ENCODE peak calls at places on chromosomes 16 and 17, in seven cellular contexts. One of them, this sample, is unnamed.

GRCh38 chr17:37520174-37520573 is 30.5 kb downstream of the DUSP14 start:
- ATAC-seq in left lung: no peak
- ATAC-seq in gastroesophageal sphincter: no peak
- ATAC-seq in lower lobe of right lung: no peak
- ATAC-seq in activated naive CD8-positive, alpha-beta T cell treated with anti-CD3 and anti-CD28 coated beads, Interleukin-2, amount 10 ng/mL, durations not matched to agents 7 days and 5 days: no peak
- ATAC-seq in activated CD8-positive, alpha-beta T cell treated with anti-CD3 and anti-CD28 coated beads, Interleukin-2, amount 10 ng/mL, durations not matched to agents 7 days and 5 days: no peak
- ATAC-seq in stimulated activated naive CD8-positive, alpha-beta T cell treated with anti-CD3 and anti-CD28 coated beads, Interleukin-15, amount 100 ng/mL, for 72 hours: no peak
- ATAC-seq in this sample: no peak

GRCh38 chr17:18955009-18955408 is 3.0 kb downstream of the SLC5A10 start:
- ATAC-seq in left lung: no peak
- ATAC-seq in gastroesophageal sphincter: no peak
- ATAC-seq in lower lobe of right lung: no peak
- ATAC-seq in activated naive CD8-positive, alpha-beta T cell treated with anti-CD3 and anti-CD28 coated beads, Interleukin-2, amount 10 ng/mL, durations not matched to agents 7 days and 5 days: peak
- ATAC-seq in activated CD8-positive, alpha-beta T cell treated with anti-CD3 and anti-CD28 coated beads, Interleukin-2, amount 10 ng/mL, durations not matched to agents 7 days and 5 days: no peak
- ATAC-seq in stimulated activated naive CD8-positive, alpha-beta T cell treated with anti-CD3 and anti-CD28 coated beads, Interleukin-15, amount 100 ng/mL, for 72 hours: no peak
- ATAC-seq in this sample: no peak

GRCh38 chr17:10622610-10623485 is 34.3 kb downstream of the MYH3 start:
- ATAC-seq in left lung: no peak
- ATAC-seq in gastroesophageal sphincter: no peak
- ATAC-seq in lower lobe of right lung: no peak
- ATAC-seq in activated naive CD8-positive, alpha-beta T cell treated with anti-CD3 and anti-CD28 coated beads, Interleukin-2, amount 10 ng/mL, durations not matched to agents 7 days and 5 days: no peak
- ATAC-seq in activated CD8-positive, alpha-beta T cell treated with anti-CD3 and anti-CD28 coated beads, Interleukin-2, amount 10 ng/mL, durations not matched to agents 7 days and 5 days: no peak
- ATAC-seq in stimulated activated naive CD8-positive, alpha-beta T cell treated with anti-CD3 and anti-CD28 coated beads, Interleukin-15, amount 100 ng/mL, for 72 hours: no peak
- ATAC-seq in this sample: no peak

GRCh38 chr16:69346683-69347082 is 4.9 kb downstream of the TMED6 start:
- ATAC-seq in left lung: no peak
- ATAC-seq in gastroesophageal sphincter: no peak
- ATAC-seq in lower lobe of right lung: no peak
- ATAC-seq in activated naive CD8-positive, alpha-beta T cell treated with anti-CD3 and anti-CD28 coated beads, Interleukin-2, amount 10 ng/mL, durations not matched to agents 7 days and 5 days: no peak
- ATAC-seq in activated CD8-positive, alpha-beta T cell treated with anti-CD3 and anti-CD28 coated beads, Interleukin-2, amount 10 ng/mL, durations not matched to agents 7 days and 5 days: no peak
- ATAC-seq in stimulated activated naive CD8-positive, alpha-beta T cell treated with anti-CD3 and anti-CD28 coated beads, Interleukin-15, amount 100 ng/mL, for 72 hours: no peak
- ATAC-seq in this sample: no peak

GRCh38 chr17:73430848-73431247 is 119.0 kb upstream of the CDC42EP4 start:
- ATAC-seq in left lung: peak
- ATAC-seq in gastroesophageal sphincter: no peak
- ATAC-seq in lower lobe of right lung: peak
- ATAC-seq in activated naive CD8-positive, alpha-beta T cell treated with anti-CD3 and anti-CD28 coated beads, Interleukin-2, amount 10 ng/mL, durations not matched to agents 7 days and 5 days: peak
- ATAC-seq in activated CD8-positive, alpha-beta T cell treated with anti-CD3 and anti-CD28 coated beads, Interleukin-2, amount 10 ng/mL, durations not matched to agents 7 days and 5 days: peak
- ATAC-seq in stimulated activated naive CD8-positive, alpha-beta T cell treated with anti-CD3 and anti-CD28 coated beads, Interleukin-15, amount 100 ng/mL, for 72 hours: no peak
- ATAC-seq in this sample: no peak

GRCh38 chr17:68782829-68783228 is 172.4 kb downstream of the ABCA8 start:
- ATAC-seq in left lung: no peak
- ATAC-seq in gastroesophageal sphincter: peak
- ATAC-seq in lower lobe of right lung: peak
- ATAC-seq in activated naive CD8-positive, alpha-beta T cell treated with anti-CD3 and anti-CD28 coated beads, Interleukin-2, amount 10 ng/mL, durations not matched to agents 7 days and 5 days: no peak
- ATAC-seq in activated CD8-positive, alpha-beta T cell treated with anti-CD3 and anti-CD28 coated beads, Interleukin-2, amount 10 ng/mL, durations not matched to agents 7 days and 5 days: no peak
- ATAC-seq in stimulated activated naive CD8-positive, alpha-beta T cell treated with anti-CD3 and anti-CD28 coated beads, Interleukin-15, amount 100 ng/mL, for 72 hours: no peak
- ATAC-seq in this sample: no peak

GRCh38 chr17:35235917-35236316 is 7.0 kb upstream of the SLFN5 start:
- ATAC-seq in left lung: no peak
- ATAC-seq in gastroesophageal sphincter: no peak
- ATAC-seq in lower lobe of right lung: no peak
- ATAC-seq in activated naive CD8-positive, alpha-beta T cell treated with anti-CD3 and anti-CD28 coated beads, Interleukin-2, amount 10 ng/mL, durations not matched to agents 7 days and 5 days: peak
- ATAC-seq in activated CD8-positive, alpha-beta T cell treated with anti-CD3 and anti-CD28 coated beads, Interleukin-2, amount 10 ng/mL, durations not matched to agents 7 days and 5 days: peak
- ATAC-seq in stimulated activated naive CD8-positive, alpha-beta T cell treated with anti-CD3 and anti-CD28 coated beads, Interleukin-15, amount 100 ng/mL, for 72 hours: peak
- ATAC-seq in this sample: no peak

GRCh38 chr17:63399856-63400255 is 46.2 kb downstream of the CYB561 start:
- ATAC-seq in left lung: peak
- ATAC-seq in gastroesophageal sphincter: peak
- ATAC-seq in lower lobe of right lung: peak
- ATAC-seq in activated naive CD8-positive, alpha-beta T cell treated with anti-CD3 and anti-CD28 coated beads, Interleukin-2, amount 10 ng/mL, durations not matched to agents 7 days and 5 days: no peak
- ATAC-seq in activated CD8-positive, alpha-beta T cell treated with anti-CD3 and anti-CD28 coated beads, Interleukin-2, amount 10 ng/mL, durations not matched to agents 7 days and 5 days: no peak
- ATAC-seq in stimulated activated naive CD8-positive, alpha-beta T cell treated with anti-CD3 and anti-CD28 coated beads, Interleukin-15, amount 100 ng/mL, for 72 hours: no peak
- ATAC-seq in this sample: peak

GRCh38 chr17:43873091-43873490 is 26.1 kb downstream of the CD300LG start:
- ATAC-seq in left lung: no peak
- ATAC-seq in gastroesophageal sphincter: no peak
- ATAC-seq in lower lobe of right lung: no peak
- ATAC-seq in activated naive CD8-positive, alpha-beta T cell treated with anti-CD3 and anti-CD28 coated beads, Interleukin-2, amount 10 ng/mL, durations not matched to agents 7 days and 5 days: no peak
- ATAC-seq in activated CD8-positive, alpha-beta T cell treated with anti-CD3 and anti-CD28 coated beads, Interleukin-2, amount 10 ng/mL, durations not matched to agents 7 days and 5 days: no peak
- ATAC-seq in stimulated activated naive CD8-positive, alpha-beta T cell treated with anti-CD3 and anti-CD28 coated beads, Interleukin-15, amount 100 ng/mL, for 72 hours: no peak
- ATAC-seq in this sample: no peak

GRCh38 chr17:64591944-64592343 is 70.2 kb downstream of the SMURF2 start:
- ATAC-seq in left lung: no peak
- ATAC-seq in gastroesophageal sphincter: no peak
- ATAC-seq in lower lobe of right lung: no peak
- ATAC-seq in activated naive CD8-positive, alpha-beta T cell treated with anti-CD3 and anti-CD28 coated beads, Interleukin-2, amount 10 ng/mL, durations not matched to agents 7 days and 5 days: no peak
- ATAC-seq in activated CD8-positive, alpha-beta T cell treated with anti-CD3 and anti-CD28 coated beads, Interleukin-2, amount 10 ng/mL, durations not matched to agents 7 days and 5 days: no peak
- ATAC-seq in stimulated activated naive CD8-positive, alpha-beta T cell treated with anti-CD3 and anti-CD28 coated beads, Interleukin-15, amount 100 ng/mL, for 72 hours: no peak
- ATAC-seq in this sample: peak

GRCh38 chr16:49441366-49441780 is 67.8 kb downstream of the C16orf78 start:
- ATAC-seq in left lung: peak
- ATAC-seq in gastroesophageal sphincter: peak
- ATAC-seq in lower lobe of right lung: peak
- ATAC-seq in activated naive CD8-positive, alpha-beta T cell treated with anti-CD3 and anti-CD28 coated beads, Interleukin-2, amount 10 ng/mL, durations not matched to agents 7 days and 5 days: peak
- ATAC-seq in activated CD8-positive, alpha-beta T cell treated with anti-CD3 and anti-CD28 coated beads, Interleukin-2, amount 10 ng/mL, durations not matched to agents 7 days and 5 days: peak
- ATAC-seq in stimulated activated naive CD8-positive, alpha-beta T cell treated with anti-CD3 and anti-CD28 coated beads, Interleukin-15, amount 100 ng/mL, for 72 hours: peak
- ATAC-seq in this sample: no peak

GRCh38 chr16:4787627-4788482 is at the start of gene SEPTIN12:
- ATAC-seq in left lung: no peak
- ATAC-seq in gastroesophageal sphincter: no peak
- ATAC-seq in lower lobe of right lung: peak
- ATAC-seq in activated naive CD8-positive, alpha-beta T cell treated with anti-CD3 and anti-CD28 coated beads, Interleukin-2, amount 10 ng/mL, durations not matched to agents 7 days and 5 days: no peak
- ATAC-seq in activated CD8-positive, alpha-beta T cell treated with anti-CD3 and anti-CD28 coated beads, Interleukin-2, amount 10 ng/mL, durations not matched to agents 7 days and 5 days: no peak
- ATAC-seq in stimulated activated naive CD8-positive, alpha-beta T cell treated with anti-CD3 and anti-CD28 coated beads, Interleukin-15, amount 100 ng/mL, for 72 hours: peak
- ATAC-seq in this sample: no peak

GRCh38 chr16:50193594-50193993 is 40.5 kb downstream of the TENT4B start:
- ATAC-seq in left lung: peak
- ATAC-seq in gastroesophageal sphincter: no peak
- ATAC-seq in lower lobe of right lung: peak
- ATAC-seq in activated naive CD8-positive, alpha-beta T cell treated with anti-CD3 and anti-CD28 coated beads, Interleukin-2, amount 10 ng/mL, durations not matched to agents 7 days and 5 days: no peak
- ATAC-seq in activated CD8-positive, alpha-beta T cell treated with anti-CD3 and anti-CD28 coated beads, Interleukin-2, amount 10 ng/mL, durations not matched to agents 7 days and 5 days: no peak
- ATAC-seq in stimulated activated naive CD8-positive, alpha-beta T cell treated with anti-CD3 and anti-CD28 coated beads, Interleukin-15, amount 100 ng/mL, for 72 hours: no peak
- ATAC-seq in this sample: no peak

GRCh38 chr16:86771506-86772230 is 193.3 kb downstream of the FOXL1 start:
- ATAC-seq in left lung: no peak
- ATAC-seq in gastroesophageal sphincter: no peak
- ATAC-seq in lower lobe of right lung: no peak
- ATAC-seq in activated naive CD8-positive, alpha-beta T cell treated with anti-CD3 and anti-CD28 coated beads, Interleukin-2, amount 10 ng/mL, durations not matched to agents 7 days and 5 days: no peak
- ATAC-seq in activated CD8-positive, alpha-beta T cell treated with anti-CD3 and anti-CD28 coated beads, Interleukin-2, amount 10 ng/mL, durations not matched to agents 7 days and 5 days: no peak
- ATAC-seq in stimulated activated naive CD8-positive, alpha-beta T cell treated with anti-CD3 and anti-CD28 coated beads, Interleukin-15, amount 100 ng/mL, for 72 hours: no peak
- ATAC-seq in this sample: no peak

GRCh38 chr16:50301626-50302471 is 35.5 kb downstream of the ADCY7 start:
- ATAC-seq in left lung: peak
- ATAC-seq in gastroesophageal sphincter: peak
- ATAC-seq in lower lobe of right lung: peak
- ATAC-seq in activated naive CD8-positive, alpha-beta T cell treated with anti-CD3 and anti-CD28 coated beads, Interleukin-2, amount 10 ng/mL, durations not matched to agents 7 days and 5 days: no peak
- ATAC-seq in activated CD8-positive, alpha-beta T cell treated with anti-CD3 and anti-CD28 coated beads, Interleukin-2, amount 10 ng/mL, durations not matched to agents 7 days and 5 days: no peak
- ATAC-seq in stimulated activated naive CD8-positive, alpha-beta T cell treated with anti-CD3 and anti-CD28 coated beads, Interleukin-15, amount 100 ng/mL, for 72 hours: peak
- ATAC-seq in this sample: peak

GRCh38 chr16:77850637-77851330 is 62.4 kb downstream of the VAT1L start:
- ATAC-seq in left lung: no peak
- ATAC-seq in gastroesophageal sphincter: no peak
- ATAC-seq in lower lobe of right lung: no peak
- ATAC-seq in activated naive CD8-positive, alpha-beta T cell treated with anti-CD3 and anti-CD28 coated beads, Interleukin-2, amount 10 ng/mL, durations not matched to agents 7 days and 5 days: no peak
- ATAC-seq in activated CD8-positive, alpha-beta T cell treated with anti-CD3 and anti-CD28 coated beads, Interleukin-2, amount 10 ng/mL, durations not matched to agents 7 days and 5 days: no peak
- ATAC-seq in stimulated activated naive CD8-positive, alpha-beta T cell treated with anti-CD3 and anti-CD28 coated beads, Interleukin-15, amount 100 ng/mL, for 72 hours: no peak
- ATAC-seq in this sample: peak

GRCh38 chr17:4562000-4562969 is 1.9 kb upstream of the GGT6 start:
- ATAC-seq in left lung: no peak
- ATAC-seq in gastroesophageal sphincter: no peak
- ATAC-seq in lower lobe of right lung: no peak
- ATAC-seq in activated naive CD8-positive, alpha-beta T cell treated with anti-CD3 and anti-CD28 coated beads, Interleukin-2, amount 10 ng/mL, durations not matched to agents 7 days and 5 days: peak
- ATAC-seq in activated CD8-positive, alpha-beta T cell treated with anti-CD3 and anti-CD28 coated beads, Interleukin-2, amount 10 ng/mL, durations not matched to agents 7 days and 5 days: peak
- ATAC-seq in stimulated activated naive CD8-positive, alpha-beta T cell treated with anti-CD3 and anti-CD28 coated beads, Interleukin-15, amount 100 ng/mL, for 72 hours: peak
- ATAC-seq in this sample: no peak

GRCh38 chr17:82917656-82918345 is 78.0 kb upstream of the ZNF750 start:
- ATAC-seq in left lung: peak
- ATAC-seq in gastroesophageal sphincter: no peak
- ATAC-seq in lower lobe of right lung: no peak
- ATAC-seq in activated naive CD8-positive, alpha-beta T cell treated with anti-CD3 and anti-CD28 coated beads, Interleukin-2, amount 10 ng/mL, durations not matched to agents 7 days and 5 days: peak
- ATAC-seq in activated CD8-positive, alpha-beta T cell treated with anti-CD3 and anti-CD28 coated beads, Interleukin-2, amount 10 ng/mL, durations not matched to agents 7 days and 5 days: peak
- ATAC-seq in stimulated activated naive CD8-positive, alpha-beta T cell treated with anti-CD3 and anti-CD28 coated beads, Interleukin-15, amount 100 ng/mL, for 72 hours: peak
- ATAC-seq in this sample: peak

GRCh38 chr17:65418622-65419021 is 142.8 kb downstream of the AXIN2 start:
- ATAC-seq in left lung: peak
- ATAC-seq in gastroesophageal sphincter: no peak
- ATAC-seq in lower lobe of right lung: no peak
- ATAC-seq in activated naive CD8-positive, alpha-beta T cell treated with anti-CD3 and anti-CD28 coated beads, Interleukin-2, amount 10 ng/mL, durations not matched to agents 7 days and 5 days: no peak
- ATAC-seq in activated CD8-positive, alpha-beta T cell treated with anti-CD3 and anti-CD28 coated beads, Interleukin-2, amount 10 ng/mL, durations not matched to agents 7 days and 5 days: no peak
- ATAC-seq in stimulated activated naive CD8-positive, alpha-beta T cell treated with anti-CD3 and anti-CD28 coated beads, Interleukin-15, amount 100 ng/mL, for 72 hours: no peak
- ATAC-seq in this sample: peak

GRCh38 chr17:59139939-59140338 is 15.0 kb downstream of the SKA2 start:
- ATAC-seq in left lung: no peak
- ATAC-seq in gastroesophageal sphincter: no peak
- ATAC-seq in lower lobe of right lung: no peak
- ATAC-seq in activated naive CD8-positive, alpha-beta T cell treated with anti-CD3 and anti-CD28 coated beads, Interleukin-2, amount 10 ng/mL, durations not matched to agents 7 days and 5 days: no peak
- ATAC-seq in activated CD8-positive, alpha-beta T cell treated with anti-CD3 and anti-CD28 coated beads, Interleukin-2, amount 10 ng/mL, durations not matched to agents 7 days and 5 days: no peak
- ATAC-seq in stimulated activated naive CD8-positive, alpha-beta T cell treated with anti-CD3 and anti-CD28 coated beads, Interleukin-15, amount 100 ng/mL, for 72 hours: no peak
- ATAC-seq in this sample: no peak

GRCh38 chr17:75088902-75089417 is 1.2 kb downstream of the SLC16A5 start:
- ATAC-seq in left lung: peak
- ATAC-seq in gastroesophageal sphincter: no peak
- ATAC-seq in lower lobe of right lung: peak
- ATAC-seq in activated naive CD8-positive, alpha-beta T cell treated with anti-CD3 and anti-CD28 coated beads, Interleukin-2, amount 10 ng/mL, durations not matched to agents 7 days and 5 days: no peak
- ATAC-seq in activated CD8-positive, alpha-beta T cell treated with anti-CD3 and anti-CD28 coated beads, Interleukin-2, amount 10 ng/mL, durations not matched to agents 7 days and 5 days: no peak
- ATAC-seq in stimulated activated naive CD8-positive, alpha-beta T cell treated with anti-CD3 and anti-CD28 coated beads, Interleukin-15, amount 100 ng/mL, for 72 hours: no peak
- ATAC-seq in this sample: peak

GRCh38 chr17:7523033-7523432 is 25.8 kb upstream of the TNFSF12 start:
- ATAC-seq in left lung: peak
- ATAC-seq in gastroesophageal sphincter: no peak
- ATAC-seq in lower lobe of right lung: peak
- ATAC-seq in activated naive CD8-positive, alpha-beta T cell treated with anti-CD3 and anti-CD28 coated beads, Interleukin-2, amount 10 ng/mL, durations not matched to agents 7 days and 5 days: peak
- ATAC-seq in activated CD8-positive, alpha-beta T cell treated with anti-CD3 and anti-CD28 coated beads, Interleukin-2, amount 10 ng/mL, durations not matched to agents 7 days and 5 days: peak
- ATAC-seq in stimulated activated naive CD8-positive, alpha-beta T cell treated with anti-CD3 and anti-CD28 coated beads, Interleukin-15, amount 100 ng/mL, for 72 hours: peak
- ATAC-seq in this sample: no peak

GRCh38 chr16:10600792-10601443 is 20.5 kb upstream of the EMP2 start:
- ATAC-seq in left lung: peak
- ATAC-seq in gastroesophageal sphincter: no peak
- ATAC-seq in lower lobe of right lung: peak
- ATAC-seq in activated naive CD8-positive, alpha-beta T cell treated with anti-CD3 and anti-CD28 coated beads, Interleukin-2, amount 10 ng/mL, durations not matched to agents 7 days and 5 days: no peak
- ATAC-seq in activated CD8-positive, alpha-beta T cell treated with anti-CD3 and anti-CD28 coated beads, Interleukin-2, amount 10 ng/mL, durations not matched to agents 7 days and 5 days: no peak
- ATAC-seq in stimulated activated naive CD8-positive, alpha-beta T cell treated with anti-CD3 and anti-CD28 coated beads, Interleukin-15, amount 100 ng/mL, for 72 hours: peak
- ATAC-seq in this sample: peak

GRCh38 chr16:58339452-58339938 is 44.7 kb upstream of the PRSS54 start:
- ATAC-seq in left lung: peak
- ATAC-seq in gastroesophageal sphincter: no peak
- ATAC-seq in lower lobe of right lung: no peak
- ATAC-seq in activated naive CD8-positive, alpha-beta T cell treated with anti-CD3 and anti-CD28 coated beads, Interleukin-2, amount 10 ng/mL, durations not matched to agents 7 days and 5 days: no peak
- ATAC-seq in activated CD8-positive, alpha-beta T cell treated with anti-CD3 and anti-CD28 coated beads, Interleukin-2, amount 10 ng/mL, durations not matched to agents 7 days and 5 days: no peak
- ATAC-seq in stimulated activated naive CD8-positive, alpha-beta T cell treated with anti-CD3 and anti-CD28 coated beads, Interleukin-15, amount 100 ng/mL, for 72 hours: no peak
- ATAC-seq in this sample: peak

GRCh38 chr17:1989135-1989534 is 36.0 kb downstream of the RTN4RL1 start:
- ATAC-seq in left lung: peak
- ATAC-seq in gastroesophageal sphincter: peak
- ATAC-seq in lower lobe of right lung: no peak
- ATAC-seq in activated naive CD8-positive, alpha-beta T cell treated with anti-CD3 and anti-CD28 coated beads, Interleukin-2, amount 10 ng/mL, durations not matched to agents 7 days and 5 days: no peak
- ATAC-seq in activated CD8-positive, alpha-beta T cell treated with anti-CD3 and anti-CD28 coated beads, Interleukin-2, amount 10 ng/mL, durations not matched to agents 7 days and 5 days: no peak
- ATAC-seq in stimulated activated naive CD8-positive, alpha-beta T cell treated with anti-CD3 and anti-CD28 coated beads, Interleukin-15, amount 100 ng/mL, for 72 hours: no peak
- ATAC-seq in this sample: peak

GRCh38 chr16:17058471-17058870 is 412.3 kb downstream of the XYLT1 start:
- ATAC-seq in left lung: no peak
- ATAC-seq in gastroesophageal sphincter: no peak
- ATAC-seq in lower lobe of right lung: no peak
- ATAC-seq in activated naive CD8-positive, alpha-beta T cell treated with anti-CD3 and anti-CD28 coated beads, Interleukin-2, amount 10 ng/mL, durations not matched to agents 7 days and 5 days: no peak
- ATAC-seq in activated CD8-positive, alpha-beta T cell treated with anti-CD3 and anti-CD28 coated beads, Interleukin-2, amount 10 ng/mL, durations not matched to agents 7 days and 5 days: no peak
- ATAC-seq in stimulated activated naive CD8-positive, alpha-beta T cell treated with anti-CD3 and anti-CD28 coated beads, Interleukin-15, amount 100 ng/mL, for 72 hours: no peak
- ATAC-seq in this sample: no peak

GRCh38 chr16:64083428-64084129 is 1038.3 kb downstream of the CDH11 start:
- ATAC-seq in left lung: no peak
- ATAC-seq in gastroesophageal sphincter: no peak
- ATAC-seq in lower lobe of right lung: no peak
- ATAC-seq in activated naive CD8-positive, alpha-beta T cell treated with anti-CD3 and anti-CD28 coated beads, Interleukin-2, amount 10 ng/mL, durations not matched to agents 7 days and 5 days: no peak
- ATAC-seq in activated CD8-positive, alpha-beta T cell treated with anti-CD3 and anti-CD28 coated beads, Interleukin-2, amount 10 ng/mL, durations not matched to agents 7 days and 5 days: no peak
- ATAC-seq in stimulated activated naive CD8-positive, alpha-beta T cell treated with anti-CD3 and anti-CD28 coated beads, Interleukin-15, amount 100 ng/mL, for 72 hours: no peak
- ATAC-seq in this sample: no peak

GRCh38 chr16:14559809-14560227 is 70.2 kb downstream of the PARN start:
- ATAC-seq in left lung: peak
- ATAC-seq in gastroesophageal sphincter: no peak
- ATAC-seq in lower lobe of right lung: peak
- ATAC-seq in activated naive CD8-positive, alpha-beta T cell treated with anti-CD3 and anti-CD28 coated beads, Interleukin-2, amount 10 ng/mL, durations not matched to agents 7 days and 5 days: no peak
- ATAC-seq in activated CD8-positive, alpha-beta T cell treated with anti-CD3 and anti-CD28 coated beads, Interleukin-2, amount 10 ng/mL, durations not matched to agents 7 days and 5 days: no peak
- ATAC-seq in stimulated activated naive CD8-positive, alpha-beta T cell treated with anti-CD3 and anti-CD28 coated beads, Interleukin-15, amount 100 ng/mL, for 72 hours: no peak
- ATAC-seq in this sample: no peak

GRCh38 chr17:42407289-42407836 is 15.7 kb downstream of the CAVIN1 start:
- ATAC-seq in left lung: peak
- ATAC-seq in gastroesophageal sphincter: peak
- ATAC-seq in lower lobe of right lung: peak
- ATAC-seq in activated naive CD8-positive, alpha-beta T cell treated with anti-CD3 and anti-CD28 coated beads, Interleukin-2, amount 10 ng/mL, durations not matched to agents 7 days and 5 days: peak
- ATAC-seq in activated CD8-positive, alpha-beta T cell treated with anti-CD3 and anti-CD28 coated beads, Interleukin-2, amount 10 ng/mL, durations not matched to agents 7 days and 5 days: peak
- ATAC-seq in stimulated activated naive CD8-positive, alpha-beta T cell treated with anti-CD3 and anti-CD28 coated beads, Interleukin-15, amount 100 ng/mL, for 72 hours: peak
- ATAC-seq in this sample: peak

GRCh38 chr17:9022553-9023388 is 1.5 kb downstream of the NTN1 start:
- ATAC-seq in left lung: no peak
- ATAC-seq in gastroesophageal sphincter: peak
- ATAC-seq in lower lobe of right lung: peak
- ATAC-seq in activated naive CD8-positive, alpha-beta T cell treated with anti-CD3 and anti-CD28 coated beads, Interleukin-2, amount 10 ng/mL, durations not matched to agents 7 days and 5 days: no peak
- ATAC-seq in activated CD8-positive, alpha-beta T cell treated with anti-CD3 and anti-CD28 coated beads, Interleukin-2, amount 10 ng/mL, durations not matched to agents 7 days and 5 days: no peak
- ATAC-seq in stimulated activated naive CD8-positive, alpha-beta T cell treated with anti-CD3 and anti-CD28 coated beads, Interleukin-15, amount 100 ng/mL, for 72 hours: no peak
- ATAC-seq in this sample: no peak

GRCh38 chr17:50868594-50868993 is 2.4 kb upstream of the TOB1 start:
- ATAC-seq in left lung: no peak
- ATAC-seq in gastroesophageal sphincter: no peak
- ATAC-seq in lower lobe of right lung: no peak
- ATAC-seq in activated naive CD8-positive, alpha-beta T cell treated with anti-CD3 and anti-CD28 coated beads, Interleukin-2, amount 10 ng/mL, durations not matched to agents 7 days and 5 days: no peak
- ATAC-seq in activated CD8-positive, alpha-beta T cell treated with anti-CD3 and anti-CD28 coated beads, Interleukin-2, amount 10 ng/mL, durations not matched to agents 7 days and 5 days: no peak
- ATAC-seq in stimulated activated naive CD8-positive, alpha-beta T cell treated with anti-CD3 and anti-CD28 coated beads, Interleukin-15, amount 100 ng/mL, for 72 hours: no peak
- ATAC-seq in this sample: no peak

GRCh38 chr16:76926042-76926441 is 264.9 kb upstream of the MON1B start:
- ATAC-seq in left lung: no peak
- ATAC-seq in gastroesophageal sphincter: no peak
- ATAC-seq in lower lobe of right lung: no peak
- ATAC-seq in activated naive CD8-positive, alpha-beta T cell treated with anti-CD3 and anti-CD28 coated beads, Interleukin-2, amount 10 ng/mL, durations not matched to agents 7 days and 5 days: no peak
- ATAC-seq in activated CD8-positive, alpha-beta T cell treated with anti-CD3 and anti-CD28 coated beads, Interleukin-2, amount 10 ng/mL, durations not matched to agents 7 days and 5 days: no peak
- ATAC-seq in stimulated activated naive CD8-positive, alpha-beta T cell treated with anti-CD3 and anti-CD28 coated beads, Interleukin-15, amount 100 ng/mL, for 72 hours: no peak
- ATAC-seq in this sample: no peak

GRCh38 chr16:88882358-88883030 is 16.0 kb upstream of the PABPN1L start:
- ATAC-seq in left lung: no peak
- ATAC-seq in gastroesophageal sphincter: no peak
- ATAC-seq in lower lobe of right lung: no peak
- ATAC-seq in activated naive CD8-positive, alpha-beta T cell treated with anti-CD3 and anti-CD28 coated beads, Interleukin-2, amount 10 ng/mL, durations not matched to agents 7 days and 5 days: no peak
- ATAC-seq in activated CD8-positive, alpha-beta T cell treated with anti-CD3 and anti-CD28 coated beads, Interleukin-2, amount 10 ng/mL, durations not matched to agents 7 days and 5 days: peak
- ATAC-seq in stimulated activated naive CD8-positive, alpha-beta T cell treated with anti-CD3 and anti-CD28 coated beads, Interleukin-15, amount 100 ng/mL, for 72 hours: no peak
- ATAC-seq in this sample: peak

GRCh38 chr17:8837438-8838075 is 29.9 kb downstream of the PIK3R6 start:
- ATAC-seq in left lung: no peak
- ATAC-seq in gastroesophageal sphincter: no peak
- ATAC-seq in lower lobe of right lung: peak
- ATAC-seq in activated naive CD8-positive, alpha-beta T cell treated with anti-CD3 and anti-CD28 coated beads, Interleukin-2, amount 10 ng/mL, durations not matched to agents 7 days and 5 days: no peak
- ATAC-seq in activated CD8-positive, alpha-beta T cell treated with anti-CD3 and anti-CD28 coated beads, Interleukin-2, amount 10 ng/mL, durations not matched to agents 7 days and 5 days: no peak
- ATAC-seq in stimulated activated naive CD8-positive, alpha-beta T cell treated with anti-CD3 and anti-CD28 coated beads, Interleukin-15, amount 100 ng/mL, for 72 hours: no peak
- ATAC-seq in this sample: no peak

GRCh38 chr16:79100456-79100855 is 500.1 kb downstream of the MAF start:
- ATAC-seq in left lung: no peak
- ATAC-seq in gastroesophageal sphincter: no peak
- ATAC-seq in lower lobe of right lung: no peak
- ATAC-seq in activated naive CD8-positive, alpha-beta T cell treated with anti-CD3 and anti-CD28 coated beads, Interleukin-2, amount 10 ng/mL, durations not matched to agents 7 days and 5 days: no peak
- ATAC-seq in activated CD8-positive, alpha-beta T cell treated with anti-CD3 and anti-CD28 coated beads, Interleukin-2, amount 10 ng/mL, durations not matched to agents 7 days and 5 days: no peak
- ATAC-seq in stimulated activated naive CD8-positive, alpha-beta T cell treated with anti-CD3 and anti-CD28 coated beads, Interleukin-15, amount 100 ng/mL, for 72 hours: no peak
- ATAC-seq in this sample: no peak

GRCh38 chr17:28154242-28154641 is 111.8 kb downstream of the NLK start:
- ATAC-seq in left lung: peak
- ATAC-seq in gastroesophageal sphincter: no peak
- ATAC-seq in lower lobe of right lung: no peak
- ATAC-seq in activated naive CD8-positive, alpha-beta T cell treated with anti-CD3 and anti-CD28 coated beads, Interleukin-2, amount 10 ng/mL, durations not matched to agents 7 days and 5 days: no peak
- ATAC-seq in activated CD8-positive, alpha-beta T cell treated with anti-CD3 and anti-CD28 coated beads, Interleukin-2, amount 10 ng/mL, durations not matched to agents 7 days and 5 days: no peak
- ATAC-seq in stimulated activated naive CD8-positive, alpha-beta T cell treated with anti-CD3 and anti-CD28 coated beads, Interleukin-15, amount 100 ng/mL, for 72 hours: no peak
- ATAC-seq in this sample: no peak

GRCh38 chr16:55324491-55325447 is 766 bp downstream of the IRX6 start:
- ATAC-seq in left lung: peak
- ATAC-seq in gastroesophageal sphincter: no peak
- ATAC-seq in lower lobe of right lung: peak
- ATAC-seq in activated naive CD8-positive, alpha-beta T cell treated with anti-CD3 and anti-CD28 coated beads, Interleukin-2, amount 10 ng/mL, durations not matched to agents 7 days and 5 days: no peak
- ATAC-seq in activated CD8-positive, alpha-beta T cell treated with anti-CD3 and anti-CD28 coated beads, Interleukin-2, amount 10 ng/mL, durations not matched to agents 7 days and 5 days: no peak
- ATAC-seq in stimulated activated naive CD8-positive, alpha-beta T cell treated with anti-CD3 and anti-CD28 coated beads, Interleukin-15, amount 100 ng/mL, for 72 hours: no peak
- ATAC-seq in this sample: no peak

GRCh38 chr16:1540556-1540855 is 7.0 kb downstream of the TMEM204 start:
- ATAC-seq in left lung: no peak
- ATAC-seq in gastroesophageal sphincter: no peak
- ATAC-seq in lower lobe of right lung: no peak
- ATAC-seq in activated naive CD8-positive, alpha-beta T cell treated with anti-CD3 and anti-CD28 coated beads, Interleukin-2, amount 10 ng/mL, durations not matched to agents 7 days and 5 days: no peak
- ATAC-seq in activated CD8-positive, alpha-beta T cell treated with anti-CD3 and anti-CD28 coated beads, Interleukin-2, amount 10 ng/mL, durations not matched to agents 7 days and 5 days: no peak
- ATAC-seq in stimulated activated naive CD8-positive, alpha-beta T cell treated with anti-CD3 and anti-CD28 coated beads, Interleukin-15, amount 100 ng/mL, for 72 hours: no peak
- ATAC-seq in this sample: no peak

This sample was measured in SK-N-SH treated with all-trans-retinoic acid at 6 μM for 48 hours.